ENCODE peak calls at places on chromosomes 4 and X, in eight cellular contexts. F is activated naive CD4-positive, alpha-beta T cell treated with Interleukin-2 at 50 U/mL for 16 hours; D is iris pigment epithelial cell; J is GM12865; I is KBM-7; K is lower leg skin; W is PC-3; Y is sciatic nerve. C is an unnamed sample.

GRCh38 chrX:9749141-9749540 is 16.5 kb downstream of the GPR143 start:
- DNase-seq in F (no peak), D (no peak), J (no peak), I (no peak), K (no peak), W (no peak), Y (no peak), C (no peak)

GRCh38 chrX:134908235-134908834 is 82.5 kb upstream of the SMIM10 start:
- DNase-seq in F (no peak), D (peak; percentile 72), J (no peak), I (peak; percentile 77), K (no peak), W (peak; percentile 37), Y (no peak), C (no peak)

GRCh38 chr4:104490770-104491395 is 3.8 kb downstream of the CXXC4 start:
- DNase-seq in F (peak; percentile 37), D (peak; percentile 39), J (peak; percentile 90), I (peak; percentile 83), K (no peak), W (peak; percentile 38), Y (peak; percentile 87), C (peak; percentile 81)

GRCh38 chr4:85913925-85914694 is 439.2 kb downstream of the ARHGAP24 start:
- DNase-seq in F (no peak), D (no peak), J (no peak), I (no peak), K (no peak), W (peak; percentile 4), Y (no peak), C (no peak)

GRCh38 chr4:161486454-161486853 is 677.3 kb downstream of the FSTL5 start:
- DNase-seq in F (no peak), D (no peak), J (no peak), I (peak; percentile 29), K (no peak), W (no peak), Y (no peak), C (no peak)

GRCh38 chr4:152304220-152304619 is 231.7 kb downstream of the FBXW7 start:
- DNase-seq in F (no peak), D (no peak), J (peak; percentile 89), I (no peak), K (no peak), W (peak; percentile 50), Y (no peak), C (no peak)

GRCh38 chr4:152643153-152644035 is 36.4 kb downstream of the TMEM154 start:
- DNase-seq in F (no peak), D (no peak), J (peak; percentile 89), I (peak; percentile 30), K (no peak), W (no peak), Y (no peak), C (no peak)

GRCh38 chr4:140372607-140373327 is 679 bp upstream of the SCOC start:
- DNase-seq in F (peak; percentile 37), D (peak; percentile 21), J (peak; percentile 71), I (no peak), K (no peak), W (peak; percentile 4), Y (no peak), C (no peak)

GRCh38 chr4:99715286-99715685 is 57.7 kb upstream of the C4orf54 start:
- DNase-seq in F (no peak), D (no peak), J (no peak), I (no peak), K (no peak), W (peak; percentile 10), Y (no peak), C (no peak)

GRCh38 chr4:135705343-135705742 is 1503.8 kb upstream of the PABPC4L start:
- DNase-seq in F (no peak), D (no peak), J (no peak), I (no peak), K (no peak), W (no peak), Y (no peak), C (no peak)

GRCh38 chr4:55609393-55609821 is 17.4 kb upstream of the PDCL2 start:
- DNase-seq in F (no peak), D (peak; percentile 40), J (peak; percentile 2), I (no peak), K (peak; percentile 39), W (peak; percentile 53), Y (no peak), C (no peak)

GRCh38 chr4:113952452-113953029 is 26.9 kb downstream of the ARSJ start:
- DNase-seq in F (no peak), D (peak; percentile 61), J (peak; percentile 64), I (peak; percentile 43), K (no peak), W (peak; percentile 74), Y (no peak), C (no peak)

GRCh38 chr4:73904491-73904890 is 35.3 kb downstream of the CXCL1 start:
- DNase-seq in F (no peak), D (no peak), J (no peak), I (no peak), K (no peak), W (peak; percentile 32), Y (no peak), C (no peak)

GRCh38 chr4:187432310-187432709 is 563.3 kb upstream of the ZFP42 start:
- DNase-seq in F (no peak), D (no peak), J (no peak), I (no peak), K (no peak), W (no peak), Y (no peak), C (no peak)

GRCh38 chr4:30182786-30183185 is 537.4 kb upstream of the PCDH7 start:
- DNase-seq in F (no peak), D (peak; percentile 0), J (no peak), I (no peak), K (no peak), W (peak; percentile 25), Y (no peak), C (no peak)

GRCh38 chr4:103204114-103204513 is 6.0 kb upstream of the CENPE start:
- DNase-seq in F (no peak), D (no peak), J (no peak), I (peak; percentile 9), K (no peak), W (peak; percentile 40), Y (no peak), C (no peak)

GRCh38 chrX:39133971-39134370 is 332.7 kb downstream of the MID1IP1 start:
- DNase-seq in F (peak; percentile 6), D (no peak), J (peak; percentile 48), I (peak; percentile 41), K (no peak), W (peak; percentile 37), Y (no peak), C (no peak)

GRCh38 chr4:15729910-15730533 is 27.2 kb downstream of the BST1 start:
- DNase-seq in F (peak; percentile 16), D (peak; percentile 38), J (peak; percentile 53), I (peak; percentile 53), K (no peak), W (peak; percentile 63), Y (no peak), C (no peak)

GRCh38 chr4:158176108-158176507 is 3.3 kb upstream of the GASK1B start:
- DNase-seq in F (no peak), D (no peak), J (no peak), I (no peak), K (no peak), W (peak; percentile 78), Y (no peak), C (no peak)

GRCh38 chr4:3253808-3254207 is 4.8 kb downstream of the MSANTD1 start:
- DNase-seq in F (no peak), D (no peak), J (no peak), I (no peak), K (no peak), W (no peak), Y (peak; percentile 53), C (no peak)

GRCh38 chrX:53440631-53441517 is 6.7 kb upstream of the HSD17B10 start:
- DNase-seq in F (peak; percentile 20), D (peak; percentile 61), J (no peak), I (peak; percentile 59), K (peak; percentile 73), W (peak; percentile 72), Y (peak; percentile 80), C (peak; percentile 89)

GRCh38 chr4:60313616-60314015 is 886.5 kb upstream of the ADGRL3 start:
- DNase-seq in F (no peak), D (no peak), J (no peak), I (no peak), K (no peak), W (no peak), Y (no peak), C (no peak)

GRCh38 chr4:185238261-185238681 is 28.9 kb downstream of the SNX25 start:
- DNase-seq in F (peak; percentile 28), D (peak; percentile 83), J (no peak), I (no peak), K (no peak), W (no peak), Y (no peak), C (no peak)

GRCh38 chr4:69831646-69832325 is 28.2 kb downstream of the SULT1E1 start:
- DNase-seq in F (no peak), D (no peak), J (peak; percentile 74), I (peak; percentile 99), K (no peak), W (no peak), Y (no peak), C (no peak)

GRCh38 chrX:63270873-63271272 is 80.3 kb downstream of the SPIN4 start:
- DNase-seq in F (no peak), D (no peak), J (no peak), I (no peak), K (no peak), W (no peak), Y (no peak), C (no peak)

GRCh38 chr4:7127591-7127990 is 59.7 kb upstream of the GRPEL1 start:
- DNase-seq in F (no peak), D (no peak), J (no peak), I (no peak), K (no peak), W (no peak), Y (no peak), C (no peak)

GRCh38 chr4:6332042-6332668 is 62.5 kb downstream of the WFS1 start:
- DNase-seq in F (peak; percentile 27), D (peak; percentile 11), J (peak; percentile 21), I (no peak), K (no peak), W (peak; percentile 62), Y (no peak), C (no peak)

GRCh38 chrX:6614516-6614915 is 79.6 kb upstream of the VCX3A start:
- DNase-seq in F (no peak), D (no peak), J (no peak), I (no peak), K (no peak), W (no peak), Y (no peak), C (no peak)

GRCh38 chrX:38847206-38847902 is 46.1 kb downstream of the MID1IP1 start:
- DNase-seq in F (no peak), D (no peak), J (no peak), I (no peak), K (no peak), W (no peak), Y (no peak), C (no peak)

GRCh38 chr4:28822163-28822562 is 1898.0 kb upstream of the PCDH7 start:
- DNase-seq in F (no peak), D (peak; percentile 6), J (no peak), I (no peak), K (no peak), W (no peak), Y (no peak), C (no peak)

GRCh38 chr4:86593726-86594558 is at the start of gene PTPN13:
- DNase-seq in F (peak; percentile 85), D (peak; percentile 99), J (peak; percentile 100), I (peak; percentile 98), K (peak; percentile 95), W (peak; percentile 97), Y (peak; percentile 98), C (peak; percentile 98)